ENCODE peak calls at places on chromosomes 16 and 17, in five cellular contexts. E is CD8-positive, alpha-beta T cell; L is tibial artery; B is BE2C; Y is epithelial cell of esophagus. F is an unnamed sample.

GRCh38 chr17:66540131-66540781 is 237.8 kb downstream of the PRKCA start:
- DNase-seq in E (no peak), L (no peak), B (no peak), Y (peak; percentile 58), F (no peak)

GRCh38 chr16:85498607-85499006 is 114.5 kb upstream of the GSE1 start:
- DNase-seq in E (no peak), L (no peak), B (no peak), Y (no peak), F (no peak)

GRCh38 chr17:60926466-60927183 is 249.0 kb downstream of the BCAS3 start:
- DNase-seq in E (no peak), L (no peak), B (no peak), Y (peak; percentile 13), F (no peak)

GRCh38 chr17:3660311-3660891 is 8.0 kb downstream of the TAX1BP3 start:
- DNase-seq in E (no peak), L (peak; percentile 86), B (no peak), Y (no peak), F (no peak)

GRCh38 chr17:8223356-8224063 is 13.1 kb upstream of the AURKB start:
- DNase-seq in E (peak; percentile 72), L (peak; percentile 85), B (peak; percentile 38), Y (peak; percentile 49), F (peak; percentile 71)

GRCh38 chr17:49703557-49704277 is 4.0 kb downstream of the SLC35B1 start:
- DNase-seq in E (no peak), L (no peak), B (peak; percentile 30), Y (peak; percentile 58), F (peak; percentile 34)

GRCh38 chr16:78324649-78325274 is 225.3 kb downstream of the WWOX start:
- DNase-seq in E (no peak), L (no peak), B (no peak), Y (no peak), F (no peak)

GRCh38 chr16:10558746-10559641 is 21.4 kb downstream of the EMP2 start:
- DNase-seq in E (no peak), L (peak; percentile 93), B (no peak), Y (no peak), F (no peak)

GRCh38 chr17:31900877-31901276 is 631 bp downstream of the UTP6 start:
- DNase-seq in E (no peak), L (no peak), B (no peak), Y (peak; percentile 52), F (no peak)

GRCh38 chr17:3980381-3980975 is 16.2 kb upstream of the ATP2A3 start:
- DNase-seq in E (no peak), L (no peak), B (no peak), Y (no peak), F (no peak)

GRCh38 chr16:6047325-6047724 is 949.7 kb upstream of the EEF2KMT start:
- DNase-seq in E (no peak), L (no peak), B (no peak), Y (no peak), F (no peak)

GRCh38 chr16:66935319-66936011 is at the start of gene CES2:
- DNase-seq in E (no peak), L (peak; percentile 85), B (no peak), Y (peak; percentile 90), F (no peak)

GRCh38 chr17:81831957-81832607 is 1.0 kb downstream of the MCRIP1 start:
- DNase-seq in E (peak; percentile 61), L (peak; percentile 85), B (no peak), Y (peak; percentile 63), F (peak; percentile 61)

GRCh38 chr17:56902350-56902749 is 11.5 kb downstream of the TRIM25 start:
- DNase-seq in E (no peak), L (no peak), B (no peak), Y (peak; percentile 70), F (peak; percentile 56)

GRCh38 chr16:75256871-75257343 is 5.5 kb upstream of the BCAR1 start:
- DNase-seq in E (no peak), L (peak; percentile 72), B (peak; percentile 73), Y (no peak), F (no peak)

GRCh38 chr16:67773099-67773498 is 33.3 kb downstream of the RANBP10 start:
- DNase-seq in E (no peak), L (no peak), B (no peak), Y (no peak), F (no peak)

GRCh38 chr17:80005360-80006338 is 30.0 kb downstream of the TBC1D16 start:
- DNase-seq in E (peak; percentile 78), L (no peak), B (peak; percentile 63), Y (peak; percentile 43), F (peak; percentile 69)

GRCh38 chr17:55426851-55427586 is 5.4 kb upstream of the MMD start:
- DNase-seq in E (no peak), L (no peak), B (no peak), Y (peak; percentile 62), F (no peak)

GRCh38 chr16:81008151-81008789 is 1.3 kb downstream of the CENPN start:
- DNase-seq in E (no peak), L (no peak), B (no peak), Y (no peak), F (peak; percentile 10)

GRCh38 chr17:6910987-6911603 is 79.6 kb upstream of the TEKT1 start:
- DNase-seq in E (no peak), L (no peak), B (no peak), Y (peak; percentile 55), F (peak; percentile 74)

GRCh38 chr17:60529806-60530205 is 3.8 kb upstream of the APPBP2 start:
- DNase-seq in E (no peak), L (no peak), B (no peak), Y (peak; percentile 64), F (no peak)

GRCh38 chr17:75828741-75829140 is 15.5 kb downstream of the UNC13D start:
- DNase-seq in E (no peak), L (no peak), B (peak; percentile 12), Y (no peak), F (no peak)

GRCh38 chr17:60158751-60159478 is 9.1 kb downstream of the CA4 start:
- DNase-seq in E (no peak), L (no peak), B (peak; percentile 8), Y (no peak), F (no peak)

GRCh38 chr16:10827691-10828341 is 9.2 kb upstream of the TVP23A start:
- DNase-seq in E (no peak), L (peak; percentile 92), B (no peak), Y (peak; percentile 35), F (no peak)

GRCh38 chr16:64621616-64622015 is 500.2 kb downstream of the CDH11 start:
- DNase-seq in E (no peak), L (no peak), B (no peak), Y (no peak), F (no peak)

GRCh38 chr17:77802811-77803220 is 155.7 kb upstream of the TNRC6C start:
- DNase-seq in E (no peak), L (no peak), B (peak; percentile 80), Y (no peak), F (no peak)

GRCh38 chr16:50718061-50718760 is 23.7 kb upstream of the CYLD start:
- DNase-seq in E (no peak), L (no peak), B (no peak), Y (no peak), F (no peak)

GRCh38 chr16:50721549-50722409 is 20.1 kb upstream of the CYLD start:
- DNase-seq in E (no peak), L (no peak), B (no peak), Y (peak; percentile 49), F (no peak)

GRCh38 chr16:50719401-50720337 is 22.2 kb upstream of the CYLD start:
- DNase-seq in E (peak; percentile 71), L (no peak), B (no peak), Y (no peak), F (no peak)

GRCh38 chr16:50717109-50717893 is 23.9 kb downstream of the NOD2 start:
- DNase-seq in E (no peak), L (no peak), B (no peak), Y (no peak), F (no peak)

GRCh38 chr16:50718761-50719400 is 23.0 kb upstream of the CYLD start:
- DNase-seq in E (no peak), L (no peak), B (no peak), Y (peak; percentile 84), F (no peak)
- H3K4me3 ChIP-seq in E (no peak overlapping the region), L (no peak overlapping the region), B (no peak overlapping the region), Y (peak overlapping the region; percentile 7), F (no peak overlapping the region)

DNA sequence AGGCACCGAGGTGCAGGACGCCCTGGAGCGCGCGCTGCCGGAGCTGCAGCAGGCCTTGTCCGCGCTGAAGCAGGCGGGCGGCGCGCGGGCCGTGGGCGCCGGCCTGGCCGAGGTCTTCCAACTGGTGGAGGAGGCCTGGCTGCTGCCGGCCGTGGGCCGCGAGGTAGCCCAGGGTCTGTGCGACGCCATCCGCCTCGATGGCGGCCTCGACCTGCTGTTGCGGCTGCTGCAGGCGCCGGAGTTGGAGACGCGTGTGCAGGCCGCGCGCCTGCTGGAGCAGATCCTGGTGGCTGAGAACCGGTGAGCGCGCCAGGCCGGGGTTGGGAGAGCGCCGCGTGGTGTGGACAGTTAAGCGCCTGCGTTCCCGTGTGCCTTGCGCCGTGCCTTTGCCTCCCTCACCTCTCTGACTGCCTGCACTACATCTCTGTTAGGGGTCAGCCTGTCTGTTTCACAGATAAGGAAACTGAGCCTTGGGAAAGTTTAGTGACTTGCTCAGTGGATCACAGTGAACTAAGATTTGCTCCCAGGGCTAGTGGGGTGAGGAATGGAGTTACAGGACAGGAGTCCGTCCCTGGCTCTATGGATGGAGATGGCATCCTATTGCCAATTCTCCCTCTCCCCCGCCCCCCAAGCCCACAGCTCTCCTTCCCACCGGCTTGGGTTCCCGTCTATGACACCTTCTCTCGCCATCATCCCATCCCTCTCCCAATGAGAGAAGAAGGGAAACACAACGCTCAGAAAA is 880 bp downstream of the SARM1 start:
- DNase-seq in E (peak; percentile 57), L (no peak), B (peak; percentile 30), Y (no peak), F (peak; percentile 53)
- H3K4me3 ChIP-seq in E (peak overlapping the region; percentile 79), L (peak overlapping the region; percentile 65), B (peak overlapping the region; percentile 77), Y (no peak overlapping the region), F (peak overlapping the region; percentile 87)

GRCh38 chr17:78882546-78883089 is 20.4 kb downstream of the CEP295NL start:
- DNase-seq in E (no peak), L (peak; percentile 75), B (peak; percentile 59), Y (no peak), F (no peak)

GRCh38 chr17:78883090-78883532 is 19.9 kb downstream of the CEP295NL start:
- DNase-seq in E (no peak), L (peak; percentile 92), B (peak; percentile 84), Y (peak; percentile 62), F (no peak)

GRCh38 chr17:78878261-78878660 is 24.7 kb downstream of the CEP295NL start:
- DNase-seq in E (no peak), L (no peak), B (no peak), Y (no peak), F (no peak)

GRCh38 chr17:78878871-78879270 is 24.1 kb downstream of the CEP295NL start:
- DNase-seq in E (no peak), L (no peak), B (no peak), Y (no peak), F (no peak)

GRCh38 chr17:78879679-78880186 is 23.3 kb downstream of the CEP295NL start:
- DNase-seq in E (no peak), L (no peak), B (no peak), Y (no peak), F (peak; percentile 20)
- H3K4me3 ChIP-seq in E (peak overlapping the region; percentile 38), L (peak overlapping the region; percentile 21), B (no peak overlapping the region), Y (no peak overlapping the region), F (no peak overlapping the region)

DNA sequence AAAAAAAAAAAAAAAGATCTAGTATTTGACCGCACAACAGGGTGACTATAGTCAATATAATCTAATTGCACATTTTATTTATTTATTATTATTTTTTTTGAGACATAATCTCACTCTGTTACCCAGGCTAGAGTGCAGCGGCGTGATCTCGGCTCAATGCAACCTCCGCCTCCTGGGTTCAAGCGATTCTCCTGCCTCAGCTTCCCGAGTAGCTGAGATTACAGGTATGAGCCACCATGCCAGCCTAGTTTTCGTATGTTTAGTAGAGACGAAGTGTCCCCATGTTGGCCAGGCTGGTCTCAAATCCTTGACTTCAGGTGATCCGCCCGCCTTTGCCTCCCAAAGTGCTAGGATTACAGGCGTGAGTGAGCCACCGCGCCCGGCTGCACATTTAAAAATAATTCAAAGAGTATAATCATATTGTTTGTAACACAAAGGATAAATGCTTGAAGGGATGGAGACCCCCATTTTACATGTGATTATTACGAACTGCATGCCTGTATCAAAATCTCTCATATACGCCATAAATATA is 794 bp downstream of the ANKS3 start:
- DNase-seq in E (no peak), L (no peak), B (no peak), Y (no peak), F (no peak)
- H3K4me3 ChIP-seq in E (peak overlapping the region; percentile 96), L (peak overlapping the region; percentile 83), B (peak overlapping the region; percentile 85), Y (peak overlapping the region; percentile 84), F (peak overlapping the region; percentile 96)